ENCODE peak calls at places on chromosomes 11 and 22, in seven cellular contexts. One of them, this sample, is unnamed.

GRCh38 chr11:995752-996420 is 40.6 kb downstream of the MUC6 start:
- DNase-seq in mesendoderm: no peak
- DNase-seq in colonic mucosa: no peak
- DNase-seq in A673: no peak
- DNase-seq in CD8-positive, alpha-beta memory T cell: no peak
- DNase-seq in heart right ventricle: no peak
- DNase-seq in body of pancreas: peak; percentile 88
- DNase-seq in this sample: no peak

GRCh38 chr11:68658661-68659060 is 25.7 kb upstream of the GAL start:
- DNase-seq in mesendoderm: no peak
- DNase-seq in colonic mucosa: no peak
- DNase-seq in A673: no peak
- DNase-seq in CD8-positive, alpha-beta memory T cell: no peak
- DNase-seq in heart right ventricle: no peak
- DNase-seq in body of pancreas: no peak
- DNase-seq in this sample: no peak

GRCh38 chr22:49599039-49599438 is 228.6 kb downstream of the BRD1 start:
- DNase-seq in mesendoderm: no peak
- DNase-seq in colonic mucosa: no peak
- DNase-seq in A673: no peak
- DNase-seq in CD8-positive, alpha-beta memory T cell: no peak
- DNase-seq in heart right ventricle: no peak
- DNase-seq in body of pancreas: no peak
- DNase-seq in this sample: no peak

GRCh38 chr11:46356911-46357482 is 9.7 kb downstream of the DGKZ start:
- DNase-seq in mesendoderm: peak; percentile 68
- DNase-seq in colonic mucosa: no peak
- DNase-seq in A673: peak; percentile 53
- DNase-seq in CD8-positive, alpha-beta memory T cell: no peak
- DNase-seq in heart right ventricle: no peak
- DNase-seq in body of pancreas: no peak
- DNase-seq in this sample: no peak

GRCh38 chr11:46202149-46202548 is 75.3 kb upstream of the CREB3L1 start:
- DNase-seq in mesendoderm: peak; percentile 79
- DNase-seq in colonic mucosa: no peak
- DNase-seq in A673: no peak
- DNase-seq in CD8-positive, alpha-beta memory T cell: no peak
- DNase-seq in heart right ventricle: no peak
- DNase-seq in body of pancreas: no peak
- DNase-seq in this sample: no peak

GRCh38 chr22:47100646-47101045 is 338.2 kb downstream of the TBC1D22A start:
- DNase-seq in mesendoderm: no peak
- DNase-seq in colonic mucosa: no peak
- DNase-seq in A673: no peak
- DNase-seq in CD8-positive, alpha-beta memory T cell: no peak
- DNase-seq in heart right ventricle: no peak
- DNase-seq in body of pancreas: no peak
- DNase-seq in this sample: peak; percentile 37

GRCh38 chr11:10568486-10568941 is at the start of gene LYVE1:
- DNase-seq in mesendoderm: no peak
- DNase-seq in colonic mucosa: no peak
- DNase-seq in A673: no peak
- DNase-seq in CD8-positive, alpha-beta memory T cell: no peak
- DNase-seq in heart right ventricle: peak; percentile 60
- DNase-seq in body of pancreas: peak; percentile 34
- DNase-seq in this sample: peak; percentile 79

GRCh38 chr11:105022998-105023397 is at the start of gene CASP5:
- DNase-seq in mesendoderm: no peak
- DNase-seq in colonic mucosa: peak; percentile 49
- DNase-seq in A673: peak; percentile 25
- DNase-seq in CD8-positive, alpha-beta memory T cell: no peak
- DNase-seq in heart right ventricle: no peak
- DNase-seq in body of pancreas: no peak
- DNase-seq in this sample: no peak

GRCh38 chr11:131099013-131099412 is 182.7 kb upstream of the SNX19 start:
- DNase-seq in mesendoderm: no peak
- DNase-seq in colonic mucosa: no peak
- DNase-seq in A673: no peak
- DNase-seq in CD8-positive, alpha-beta memory T cell: no peak
- DNase-seq in heart right ventricle: no peak
- DNase-seq in body of pancreas: no peak
- DNase-seq in this sample: no peak

GRCh38 chr11:45894555-45895247 is 9.2 kb downstream of the MAPK8IP1 start:
- DNase-seq in mesendoderm: no peak
- DNase-seq in colonic mucosa: no peak
- DNase-seq in A673: no peak
- DNase-seq in CD8-positive, alpha-beta memory T cell: no peak
- DNase-seq in heart right ventricle: no peak
- DNase-seq in body of pancreas: no peak
- DNase-seq in this sample: no peak

GRCh38 chr11:13120691-13121090 is 111.6 kb downstream of the RASSF10 start:
- DNase-seq in mesendoderm: no peak
- DNase-seq in colonic mucosa: no peak
- DNase-seq in A673: peak; percentile 3
- DNase-seq in CD8-positive, alpha-beta memory T cell: no peak
- DNase-seq in heart right ventricle: no peak
- DNase-seq in body of pancreas: no peak
- DNase-seq in this sample: no peak

GRCh38 chr11:69213315-69213714 is 57.6 kb downstream of the SMIM38 start:
- DNase-seq in mesendoderm: no peak
- DNase-seq in colonic mucosa: no peak
- DNase-seq in A673: no peak
- DNase-seq in CD8-positive, alpha-beta memory T cell: no peak
- DNase-seq in heart right ventricle: no peak
- DNase-seq in body of pancreas: no peak
- DNase-seq in this sample: no peak

GRCh38 chr22:24107668-24108067 is 73.6 kb upstream of the SUSD2 start:
- DNase-seq in mesendoderm: no peak
- DNase-seq in colonic mucosa: peak; percentile 56
- DNase-seq in A673: peak; percentile 40
- DNase-seq in CD8-positive, alpha-beta memory T cell: no peak
- DNase-seq in heart right ventricle: peak; percentile 87
- DNase-seq in body of pancreas: peak; percentile 76
- DNase-seq in this sample: peak; percentile 92

GRCh38 chr11:12754582-12755250 is 80.5 kb downstream of the TEAD1 start:
- DNase-seq in mesendoderm: no peak
- DNase-seq in colonic mucosa: no peak
- DNase-seq in A673: no peak
- DNase-seq in CD8-positive, alpha-beta memory T cell: no peak
- DNase-seq in heart right ventricle: no peak
- DNase-seq in body of pancreas: no peak
- DNase-seq in this sample: no peak

GRCh38 chr22:31271026-31271425 is 21.3 kb downstream of the PIK3IP1 start:
- DNase-seq in mesendoderm: peak; percentile 51
- DNase-seq in colonic mucosa: no peak
- DNase-seq in A673: no peak
- DNase-seq in CD8-positive, alpha-beta memory T cell: no peak
- DNase-seq in heart right ventricle: no peak
- DNase-seq in body of pancreas: no peak
- DNase-seq in this sample: no peak

GRCh38 chr22:31274017-31274416 is 18.3 kb downstream of the PIK3IP1 start:
- DNase-seq in mesendoderm: no peak
- DNase-seq in colonic mucosa: no peak
- DNase-seq in A673: no peak
- DNase-seq in CD8-positive, alpha-beta memory T cell: no peak
- DNase-seq in heart right ventricle: no peak
- DNase-seq in body of pancreas: peak; percentile 48
- DNase-seq in this sample: no peak

GRCh38 chr22:31275018-31275417 is 17.3 kb downstream of the PIK3IP1 start:
- DNase-seq in mesendoderm: no peak
- DNase-seq in colonic mucosa: peak; percentile 49
- DNase-seq in A673: no peak
- DNase-seq in CD8-positive, alpha-beta memory T cell: no peak
- DNase-seq in heart right ventricle: no peak
- DNase-seq in body of pancreas: no peak
- DNase-seq in this sample: no peak

GRCh38 chr22:31271485-31271884 is 20.8 kb downstream of the PIK3IP1 start:
- DNase-seq in mesendoderm: no peak
- DNase-seq in colonic mucosa: no peak
- DNase-seq in A673: no peak
- DNase-seq in CD8-positive, alpha-beta memory T cell: no peak
- DNase-seq in heart right ventricle: no peak
- DNase-seq in body of pancreas: no peak
- DNase-seq in this sample: no peak

DNA sequence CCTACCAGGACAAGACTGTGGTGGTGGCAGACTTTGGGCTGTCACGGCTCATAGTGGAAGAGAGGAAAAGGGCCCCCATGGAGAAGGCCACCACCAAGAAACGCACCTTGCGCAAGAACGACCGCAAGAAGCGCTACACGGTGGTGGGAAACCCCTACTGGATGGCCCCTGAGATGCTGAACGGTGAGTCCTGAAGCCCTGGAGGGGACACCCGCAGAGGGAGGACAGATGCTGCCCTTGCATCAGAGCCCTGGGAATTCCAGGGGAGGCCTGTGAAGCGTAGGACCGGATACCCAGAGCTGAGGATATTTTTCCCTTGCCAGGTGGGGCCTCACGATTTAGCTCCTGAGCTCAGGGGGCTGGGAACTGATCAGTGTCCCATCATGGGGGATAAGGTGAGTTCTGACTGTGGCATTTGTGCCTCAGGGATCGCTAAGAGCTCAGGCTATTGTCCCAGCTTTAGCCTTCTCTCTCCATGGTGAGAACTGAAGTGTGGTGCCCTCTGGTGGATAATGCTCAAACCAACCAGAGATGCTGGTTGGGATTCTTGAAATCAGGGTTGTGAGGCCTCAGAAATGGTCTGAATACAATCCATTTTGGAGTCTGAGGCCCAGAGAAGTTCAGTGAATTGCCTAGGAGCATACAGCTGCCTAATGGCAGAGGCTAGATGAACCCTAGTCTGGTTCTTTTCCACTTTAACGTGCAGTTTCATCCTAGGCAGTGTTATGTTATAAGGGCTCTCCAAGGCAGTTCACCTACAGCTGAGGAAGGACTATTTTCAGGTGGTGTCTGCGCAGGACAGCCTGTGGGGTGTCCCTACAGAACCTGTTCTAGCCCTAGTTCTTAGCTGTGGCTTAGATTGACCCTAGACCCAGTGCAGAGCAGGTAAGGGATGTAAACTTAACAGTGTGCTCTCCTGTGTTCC is 19.5 kb downstream of the PIK3IP1 start:
- DNase-seq in mesendoderm: peak; percentile 93
- DNase-seq in colonic mucosa: peak; percentile 70
- DNase-seq in A673: peak; percentile 74
- DNase-seq in CD8-positive, alpha-beta memory T cell: peak; percentile 38
- DNase-seq in heart right ventricle: peak; percentile 64
- DNase-seq in body of pancreas: peak; percentile 59
- DNase-seq in this sample: peak; percentile 77
- H3K27ac ChIP-seq in mesendoderm: no peak overlapping the region
- H3K27ac ChIP-seq in colonic mucosa: no peak overlapping the region
- H3K27ac ChIP-seq in A673: no peak overlapping the region
- H3K27ac ChIP-seq in CD8-positive, alpha-beta memory T cell: no peak overlapping the region
- H3K27ac ChIP-seq in heart right ventricle: no peak overlapping the region
- H3K27ac ChIP-seq in body of pancreas: no peak overlapping the region
- H3K27ac ChIP-seq in this sample: no peak overlapping the region

DNA sequence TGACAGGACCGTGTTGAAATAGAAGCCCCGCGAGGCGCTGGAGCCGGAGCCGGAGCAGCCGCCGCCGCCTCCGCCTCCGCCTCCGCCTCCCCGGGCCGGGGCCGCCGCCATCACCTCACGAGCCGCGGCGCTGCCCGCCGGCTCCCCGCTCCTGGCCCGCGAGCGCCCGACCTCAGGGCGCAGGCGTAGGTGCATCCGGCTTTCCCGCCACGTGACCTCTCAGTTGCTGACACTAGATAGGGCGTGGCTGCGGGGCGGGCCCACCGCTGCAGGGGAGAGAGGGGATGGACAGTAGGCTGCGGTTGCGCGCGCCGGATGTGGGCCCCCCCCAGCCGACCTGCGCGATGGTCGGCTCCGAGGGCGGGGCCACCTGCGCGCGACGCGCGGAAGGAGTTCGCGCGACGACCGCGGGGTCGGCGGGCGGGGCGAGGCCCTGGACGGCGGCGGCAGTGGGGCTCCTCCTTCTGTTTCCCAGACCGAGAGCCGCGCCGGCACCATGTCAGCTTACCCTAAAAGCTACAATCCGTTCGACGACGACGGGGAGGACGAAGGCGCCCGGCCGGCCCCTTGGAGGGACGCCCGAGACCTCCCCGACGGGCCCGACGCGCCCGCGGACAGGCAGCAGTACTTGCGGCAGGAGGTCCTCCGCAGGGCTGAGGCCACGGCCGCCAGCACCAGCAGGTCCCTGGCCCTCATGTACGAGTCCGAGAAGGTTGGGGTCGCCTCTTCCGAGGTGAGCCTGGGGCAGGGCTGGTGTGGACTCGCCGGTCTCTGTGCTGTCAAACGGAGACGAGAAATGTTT is at the start of the genes PI4KA and SNAP29:
- DNase-seq in mesendoderm: peak; percentile 99
- DNase-seq in colonic mucosa: peak; percentile 99
- DNase-seq in A673: peak; percentile 99
- DNase-seq in CD8-positive, alpha-beta memory T cell: peak; percentile 98
- DNase-seq in heart right ventricle: peak; percentile 99
- DNase-seq in body of pancreas: peak; percentile 99
- DNase-seq in this sample: peak; percentile 99
- H3K27ac ChIP-seq in mesendoderm: peak within 1 kb of the TSS; percentile 73
- H3K27ac ChIP-seq in colonic mucosa: peak within 1 kb of the TSS; percentile 80
- H3K27ac ChIP-seq in A673: peak within 1 kb of the TSS; percentile 92
- H3K27ac ChIP-seq in CD8-positive, alpha-beta memory T cell: peak within 1 kb of the TSS; percentile 94
- H3K27ac ChIP-seq in heart right ventricle: peak within 1 kb of the TSS; percentile 92
- H3K27ac ChIP-seq in body of pancreas: peak within 1 kb of the TSS; percentile 76
- H3K27ac ChIP-seq in this sample: peak within 1 kb of the TSS; percentile 85

DNA sequence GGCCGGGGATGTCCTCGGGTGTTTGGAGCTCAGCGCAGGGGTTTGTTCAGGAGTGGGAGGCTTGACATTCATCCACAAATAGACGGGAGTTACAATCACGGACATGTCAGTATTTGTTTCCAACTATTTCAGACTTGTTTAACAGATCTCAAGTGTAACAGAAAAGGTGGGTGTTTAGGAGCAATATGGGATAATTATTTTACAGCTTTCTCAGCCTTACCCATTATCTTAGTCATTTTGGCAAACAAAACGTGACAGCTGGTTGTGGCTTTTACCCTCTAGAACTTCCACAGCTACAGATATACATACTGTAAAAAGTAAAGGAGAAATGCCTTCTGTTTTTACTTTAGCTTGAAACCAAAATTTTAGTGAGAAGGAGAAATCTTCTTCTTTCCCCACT is 178.7 kb upstream of the TMEM45B start:
- DNase-seq in mesendoderm: no peak
- DNase-seq in colonic mucosa: no peak
- DNase-seq in A673: no peak
- DNase-seq in CD8-positive, alpha-beta memory T cell: no peak
- DNase-seq in heart right ventricle: no peak
- DNase-seq in body of pancreas: no peak
- DNase-seq in this sample: no peak
- H3K27ac ChIP-seq in mesendoderm: no peak overlapping the region
- H3K27ac ChIP-seq in colonic mucosa: no peak overlapping the region
- H3K27ac ChIP-seq in A673: peak overlapping the region; percentile 21
- H3K27ac ChIP-seq in CD8-positive, alpha-beta memory T cell: no peak overlapping the region
- H3K27ac ChIP-seq in heart right ventricle: no peak overlapping the region
- H3K27ac ChIP-seq in body of pancreas: no peak overlapping the region
- H3K27ac ChIP-seq in this sample: no peak overlapping the region

DNA sequence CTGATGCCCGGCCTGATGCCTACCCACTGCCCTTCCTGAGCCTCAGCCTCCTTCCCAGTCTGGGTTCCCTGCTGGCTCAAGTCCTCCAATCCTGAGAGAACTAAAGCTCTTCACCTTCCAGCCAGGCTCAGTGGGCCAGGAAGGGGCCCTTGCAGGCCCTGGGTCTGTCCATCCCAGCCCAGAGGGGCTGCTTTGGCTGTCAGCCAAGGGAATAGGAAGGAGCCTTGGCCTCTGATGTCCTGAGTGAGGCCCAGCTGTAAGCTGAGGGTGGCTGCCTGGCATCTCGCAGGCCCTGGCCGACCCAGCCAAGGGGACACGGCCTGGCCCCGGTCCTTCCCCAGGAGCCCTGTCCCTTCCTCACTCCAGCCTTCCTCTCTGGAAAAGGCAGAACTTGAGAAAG is 83.4 kb downstream of the DHCR7 start:
- DNase-seq in mesendoderm: no peak
- DNase-seq in colonic mucosa: no peak
- DNase-seq in A673: no peak
- DNase-seq in CD8-positive, alpha-beta memory T cell: no peak
- DNase-seq in heart right ventricle: no peak
- DNase-seq in body of pancreas: no peak
- DNase-seq in this sample: no peak
- H3K27ac ChIP-seq in mesendoderm: no peak overlapping the region
- H3K27ac ChIP-seq in colonic mucosa: no peak overlapping the region
- H3K27ac ChIP-seq in A673: no peak overlapping the region
- H3K27ac ChIP-seq in CD8-positive, alpha-beta memory T cell: no peak overlapping the region
- H3K27ac ChIP-seq in heart right ventricle: no peak overlapping the region
- H3K27ac ChIP-seq in body of pancreas: no peak overlapping the region
- H3K27ac ChIP-seq in this sample: no peak overlapping the region

This sample was measured in adrenal gland.